ENCODE peak calls at places on chromosomes 6 and 20, in five cellular contexts. I is EL; S is epithelial cell of esophagus; O is activated T-cell treated with anti-CD3 and anti-CD28 coated beads, Interleukin-2, amount 50 U/mL, for 4 hours; C is anterior cingulate cortex. V is an unnamed sample.

GRCh38 chr20:55095745-55096450 is 620.5 kb downstream of the DOK5 start:
- DNase-seq in I (no peak), S (no peak), O (no peak), C (no peak), V (no peak)

GRCh38 chr6:63333440-63333839 is 13.7 kb upstream of the LGSN start:
- DNase-seq in C (no peak), O (no peak), I (no peak), S (no peak), V (no peak)

GRCh38 chr6:24321538-24322162 is 36.2 kb downstream of the DCDC2 start:
- DNase-seq in S (no peak), C (no peak), O (no peak), I (peak), V (no peak)

GRCh38 chr20:53870426-53871199 is 199.8 kb downstream of the BCAS1 start:
- DNase-seq in O (no peak), I (no peak), S (no peak), C (no peak), V (no peak)

GRCh38 chr6:169640347-169640972 is 61.4 kb downstream of the WDR27 start:
- DNase-seq in S (no peak), C (no peak), I (no peak), O (no peak), V (no peak)

GRCh38 chr6:322205-322930 is 30.1 kb downstream of the DUSP22 start:
- DNase-seq in I (no peak), C (no peak), O (no peak), S (no peak), V (no peak)

GRCh38 chr20:7085448-7085847 is 318.0 kb downstream of the BMP2 start:
- DNase-seq in C (no peak), I (no peak), O (no peak), S (no peak), V (no peak)

GRCh38 chr20:49915380-49916145 is at the start of gene SPATA2:
- DNase-seq in I (peak), O (peak), C (peak), S (peak), V (peak)

GRCh38 chr6:46979206-46979605 is 57.5 kb upstream of the ADGRF5 start:
- DNase-seq in I (no peak), S (no peak), C (no peak), O (no peak), V (no peak)

GRCh38 chr6:18680842-18681241 is 293.7 kb downstream of the RNF144B start:
- DNase-seq in O (no peak), S (peak), I (no peak), C (no peak), V (no peak)

GRCh38 chr6:111718990-111719389 is 113.3 kb upstream of the TRAF3IP2 start:
- DNase-seq in S (no peak), I (no peak), C (no peak), O (no peak), V (no peak)

GRCh38 chr6:8738951-8739350 is 303.6 kb upstream of the SLC35B3 start:
- DNase-seq in O (no peak), S (peak), I (peak), C (no peak), V (no peak)

GRCh38 chr6:27133281-27134227 is 113.9 kb upstream of the PRSS16 start:
- DNase-seq in S (peak), I (peak), C (peak), O (peak), V (peak)

GRCh38 chr6:24603241-24603640 is 42.8 kb downstream of the KIAA0319 start:
- DNase-seq in S (no peak), C (no peak), I (no peak), O (no peak), V (no peak)

GRCh38 chr6:18314317-18314997 is 50.1 kb upstream of the DEK start:
- DNase-seq in S (no peak), O (no peak), I (peak), C (no peak), V (no peak)

GRCh38 chr6:45044086-45044485 is 284.0 kb upstream of the RUNX2 start:
- DNase-seq in S (no peak), I (no peak), O (no peak), C (no peak), V (no peak)

GRCh38 chr20:17867119-17867518 is 101.5 kb downstream of the SNX5 start:
- DNase-seq in C (no peak), S (no peak), O (no peak), I (no peak), V (no peak)

V was measured in CD4-positive, alpha-beta T cell.